ENCODE peak calls at places on chromosomes 5 and 9, in ten cellular contexts. F, M, Y, D, P, N, A, L, B and H are unnamed samples.

GRCh38 chr5:67648201-67648671 is 451.6 kb upstream of the CD180 start:
- DNase-seq in F (no peak), L (no peak), A (peak), P (no peak), D (no peak), M (peak), Y (no peak), N (peak), B (peak), H (no peak)

GRCh38 chr5:177505075-177505474 is 4.6 kb downstream of the DOK3 start:
- DNase-seq in P (no peak), B (no peak), D (no peak), F (no peak), N (no peak), A (no peak), Y (no peak), M (no peak), L (no peak), H (no peak)

GRCh38 chr5:8993031-8993430 is 552.8 kb downstream of the SEMA5A start:
- DNase-seq in Y (no peak), L (no peak), P (no peak), N (peak), A (no peak), M (no peak), B (no peak), F (no peak), D (no peak), H (peak)

GRCh38 chr5:172901788-172902496 is 57.3 kb upstream of the RPL26L1 start:
- DNase-seq in B (no peak), D (no peak), Y (no peak), L (peak), F (no peak), P (no peak), N (no peak), A (peak), M (no peak), H (no peak)

GRCh38 chr5:41414598-41414997 is 95.8 kb downstream of the PLCXD3 start:
- DNase-seq in L (peak), N (no peak), Y (no peak), P (no peak), M (no peak), A (peak), B (no peak), F (no peak), D (no peak), H (no peak)

GRCh38 chr5:160175438-160176218 is 53.7 kb upstream of the FABP6 start:
- DNase-seq in N (no peak), B (peak), P (peak), Y (no peak), M (peak), F (no peak), A (peak), L (peak), D (peak), H (peak)

GRCh38 chr5:125967576-125967975 is 455.6 kb upstream of the GRAMD2B start:
- DNase-seq in M (no peak), B (no peak), N (no peak), F (no peak), D (no peak), A (no peak), P (no peak), Y (no peak), L (no peak), H (no peak)

GRCh38 chr9:117400131-117400530 is 14.7 kb downstream of the ASTN2 start:
- DNase-seq in N (no peak), B (no peak), A (no peak), P (peak), F (no peak), D (no peak), M (no peak), L (no peak), Y (no peak), H (no peak)

GRCh38 chr5:93721045-93721444 is 20.4 kb downstream of the POU5F2 start:
- DNase-seq in D (no peak), Y (no peak), F (no peak), N (no peak), M (no peak), P (no peak), L (no peak), A (no peak), B (no peak), H (no peak)

GRCh38 chr9:95499847-95500246 is 16.9 kb downstream of the PTCH1 start:
- DNase-seq in N (no peak), D (peak), A (peak), M (no peak), F (no peak), L (peak), Y (no peak), P (no peak), B (no peak), H (no peak)

GRCh38 chr5:143401253-143401845 is 2.1 kb downstream of the NR3C1 start:
- DNase-seq in B (no peak), F (no peak), D (no peak), L (no peak), A (peak), N (no peak), P (no peak), Y (no peak), M (no peak), H (no peak)

GRCh38 chr5:120527251-120527650 is 63.2 kb downstream of the PRR16 start:
- DNase-seq in B (no peak), M (no peak), N (no peak), P (peak), A (no peak), Y (no peak), L (no peak), D (no peak), F (no peak), H (no peak)

GRCh38 chr9:112867275-112867991 is 23.2 kb downstream of the SLC46A2 start:
- DNase-seq in F (no peak), B (no peak), A (peak), M (no peak), Y (no peak), D (no peak), L (peak), P (no peak), N (peak), H (peak)

GRCh38 chr9:106755727-106756126 is 107.2 kb upstream of the ZNF462 start:
- DNase-seq in F (no peak), P (no peak), A (no peak), Y (no peak), M (no peak), L (no peak), D (no peak), B (no peak), N (no peak), H (no peak)

GRCh38 chr5:150895431-150896428 is 9.1 kb downstream of the ZNF300 start:
- DNase-seq in D (no peak), M (no peak), B (no peak), L (no peak), P (no peak), A (peak), F (no peak), N (no peak), Y (no peak), H (no peak)